ENCODE peak calls at places on chromosomes 11 and 22, in nine cellular contexts. N is IMR-90, Y is esophagus squamous epithelium, E is transverse colon, V is stomach, K is A549, M is testis, X is uterus, F is heart left ventricle. I is an unnamed sample.

GRCh38 chr11:65442952-65443351 is 20.4 kb downstream of the NEAT1 start:
- DNase-seq in N (peak), Y (no peak), E (no peak), V (no peak), K (peak), M (no peak), X (peak), F (no peak), I (peak)

GRCh38 chr11:862028-862703 is 19.5 kb downstream of the TSPAN4 start:
- DNase-seq in N (no peak), Y (no peak), E (peak), V (peak), K (no peak), M (no peak), X (peak), F (peak), I (no peak)

GRCh38 chr11:6602096-6602940 is 1.1 kb downstream of the RRP8 start:
- DNase-seq in N (no peak), Y (no peak), E (no peak), V (no peak), K (no peak), M (no peak), X (peak), F (no peak), I (peak)

GRCh38 chr11:17185938-17186337 is 21.8 kb downstream of the PIK3C2A start:
- DNase-seq in N (no peak), Y (no peak), E (no peak), V (no peak), K (no peak), M (no peak), X (no peak), F (no peak), I (no peak)

GRCh38 chr11:61888590-61888989 is 2.8 kb downstream of the FADS3 start:
- DNase-seq in N (no peak), Y (no peak), E (no peak), V (no peak), K (no peak), M (no peak), X (no peak), F (no peak), I (no peak)

GRCh38 chr11:1101318-1102089 is 26.8 kb downstream of the MUC2 start:
- DNase-seq in N (no peak), Y (no peak), E (no peak), V (no peak), K (no peak), M (no peak), X (no peak), F (no peak), I (no peak)

GRCh38 chr11:1074244-1075221 is at the start of gene MUC2:
- DNase-seq in N (no peak), Y (no peak), E (peak), V (no peak), K (no peak), M (no peak), X (peak), F (no peak), I (no peak)

GRCh38 chr11:83601201-83601992 is 315.2 kb upstream of the CCDC90B start:
- DNase-seq in N (no peak), Y (no peak), E (no peak), V (no peak), K (no peak), M (no peak), X (no peak), F (no peak), I (no peak)

GRCh38 chr11:122139595-122139866 is 23.5 kb upstream of the BLID start:
- DNase-seq in N (peak), Y (no peak), E (no peak), V (no peak), K (peak), M (no peak), X (no peak), F (no peak), I (no peak)

GRCh38 chr22:46742576-46743221 is 4.6 kb upstream of the CERK start:
- DNase-seq in N (no peak), Y (no peak), E (peak), V (no peak), K (peak), M (no peak), X (no peak), F (no peak), I (no peak)

GRCh38 chr22:24119476-24119875 is 61.8 kb upstream of the SUSD2 start:
- DNase-seq in N (no peak), Y (no peak), E (no peak), V (no peak), K (no peak), M (no peak), X (no peak), F (no peak), I (no peak)

GRCh38 chr11:124618863-124619262 is 3.8 kb upstream of the TBRG1 start:
- DNase-seq in N (no peak), Y (no peak), E (no peak), V (no peak), K (no peak), M (no peak), X (no peak), F (no peak), I (no peak)

GRCh38 chr11:3199537-3200295 is 18.9 kb downstream of the MRGPRG start:
- DNase-seq in N (no peak), Y (no peak), E (no peak), V (no peak), K (no peak), M (no peak), X (no peak), F (no peak), I (peak)

GRCh38 chr11:69891421-69892236 is 72.4 kb upstream of the FGF3 start:
- DNase-seq in N (peak), Y (no peak), E (peak), V (peak), K (no peak), M (peak), X (no peak), F (peak), I (no peak)

GRCh38 chr11:77522215-77522614 is 48.3 kb upstream of the PAK1 start:
- DNase-seq in N (peak), Y (no peak), E (no peak), V (no peak), K (no peak), M (no peak), X (no peak), F (no peak), I (no peak)

GRCh38 chr11:96338910-96339703 is 3.9 kb downstream of the MAML2 start:
- DNase-seq in N (peak), Y (no peak), E (peak), V (no peak), K (no peak), M (peak), X (no peak), F (peak), I (peak)

GRCh38 chr11:115941481-115941993 is 437.3 kb upstream of the CADM1 start:
- DNase-seq in N (peak), Y (no peak), E (peak), V (no peak), K (no peak), M (peak), X (peak), F (peak), I (no peak)

GRCh38 chr11:70270877-70271634 is 566 bp downstream of the PPFIA1 start:
- DNase-seq in N (peak), Y (no peak), E (peak), V (peak), K (no peak), M (peak), X (no peak), F (peak), I (peak)

GRCh38 chr11:27022659-27023251 is 17.9 kb upstream of the BBOX1 start:
- DNase-seq in N (no peak), Y (no peak), E (no peak), V (no peak), K (no peak), M (no peak), X (no peak), F (no peak), I (no peak)

GRCh38 chr11:44016129-44016528 is 31.7 kb upstream of the ACCSL start:
- DNase-seq in N (peak), Y (no peak), E (no peak), V (peak), K (peak), M (peak), X (peak), F (peak), I (peak)

GRCh38 chr11:44016546-44017442 is 31.0 kb upstream of the ACCSL start:
- DNase-seq in N (peak), Y (no peak), E (no peak), V (peak), K (no peak), M (no peak), X (peak), F (no peak), I (peak)

GRCh38 chr11:44017443-44018126 is 30.2 kb upstream of the ACCSL start:
- DNase-seq in N (no peak), Y (no peak), E (no peak), V (peak), K (no peak), M (no peak), X (peak), F (no peak), I (peak)

GRCh38 chr11:44015624-44016007 is 32.2 kb upstream of the ACCSL start:
- DNase-seq in N (no peak), Y (no peak), E (no peak), V (no peak), K (no peak), M (no peak), X (no peak), F (no peak), I (no peak)

GRCh38 chr11:44014968-44015623 is 32.7 kb upstream of the ACCSL start:
- DNase-seq in N (peak), Y (no peak), E (no peak), V (no peak), K (no peak), M (no peak), X (peak), F (no peak), I (peak)
- TF ChIP-seq POLR2A in N (no peak), Y (no peak), E (no peak), V (no peak), K (no peak), M (no peak), X (no peak), F (no peak), I (no peak)

DNA sequence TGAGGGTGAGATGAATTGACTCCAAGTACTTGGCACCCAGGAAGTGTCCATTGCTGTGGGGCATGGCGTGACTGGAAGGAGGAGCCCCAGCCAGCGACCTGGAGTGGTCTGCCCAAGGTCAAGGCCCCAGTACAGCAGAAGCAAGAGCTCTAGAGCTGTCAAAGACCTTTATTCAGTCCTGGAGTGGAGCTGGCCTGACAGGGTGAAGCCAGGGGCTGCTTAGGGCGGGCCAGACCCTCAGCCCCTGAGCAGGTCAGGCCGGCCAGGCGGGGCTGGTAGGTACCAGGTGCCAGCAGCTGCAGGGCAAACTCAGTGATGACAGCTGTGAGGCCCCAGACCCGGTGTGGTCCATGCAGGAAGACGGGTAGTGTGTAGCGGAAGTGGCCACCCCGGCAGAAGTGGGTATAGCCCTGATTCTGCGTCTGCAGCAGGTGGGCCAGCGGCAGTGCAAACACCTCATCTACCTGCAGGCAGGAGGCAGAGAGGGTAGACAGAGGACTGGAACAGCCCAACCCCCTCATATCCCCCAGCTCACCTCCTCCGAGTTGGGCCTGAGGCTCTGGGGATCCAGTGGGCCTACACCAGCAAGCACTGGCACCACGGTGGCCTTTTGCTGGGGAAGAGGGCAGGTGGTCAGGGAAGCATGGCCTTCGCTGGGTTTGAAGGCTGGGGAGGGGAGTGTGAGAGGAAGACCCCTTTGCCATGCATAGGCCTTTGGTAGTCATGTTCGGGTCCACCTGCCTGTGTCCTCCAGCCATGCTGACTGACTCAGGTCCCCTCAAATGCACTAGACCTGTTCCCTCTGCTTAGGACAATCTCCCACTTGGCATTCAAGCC is 1.7 kb downstream of the NUDT8 start:
- DNase-seq in N (no peak), Y (no peak), E (no peak), V (no peak), K (no peak), M (no peak), X (no peak), F (no peak), I (no peak)
- H3K4me3 ChIP-seq in N (no peak), Y (no peak), E (no peak), V (no peak), K (no peak), M (no peak), X (no peak), F (no peak), I (no peak)

GRCh38 chr11:113314389-113315301 is at the start of gene TTC12:
- DNase-seq in N (peak), Y (peak), E (peak), V (peak), K (peak), M (peak), X (peak), F (peak), I (peak)
- TF ChIP-seq POLR2A in N (peak), Y (no peak), E (peak), V (no peak), K (peak), M (no peak), X (no peak), F (no peak), I (no peak)

DNA sequence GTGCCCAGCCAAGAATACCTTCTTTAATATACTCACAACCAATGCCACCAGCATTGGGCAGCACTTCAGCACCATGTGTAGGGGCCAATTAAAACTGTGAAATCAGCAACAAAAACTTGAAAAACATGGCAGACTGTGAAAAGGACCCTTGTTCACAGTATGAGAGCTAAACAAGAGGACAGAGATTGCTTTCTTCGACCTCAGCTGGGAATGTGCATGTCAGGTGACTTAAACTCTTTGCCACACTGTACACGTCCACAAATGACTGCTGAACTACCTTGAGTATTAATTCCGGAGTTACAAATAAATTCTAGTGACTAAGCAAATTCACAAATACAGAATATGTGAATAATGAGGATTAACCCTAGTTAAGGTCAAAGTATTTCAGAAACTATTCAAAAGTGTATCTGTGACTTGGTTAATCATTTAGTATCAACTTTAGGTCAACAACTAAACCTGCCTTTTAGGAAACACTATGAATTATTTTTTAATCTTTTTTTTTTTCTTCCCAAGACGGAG is 33.0 kb downstream of the DDX6 start:
- DNase-seq in N (no peak), Y (no peak), E (no peak), V (no peak), K (peak), M (no peak), X (no peak), F (no peak), I (no peak)
- H3K4me3 ChIP-seq in N (no peak), Y (no peak), E (no peak), V (no peak), K (no peak), M (no peak), X (no peak), F (no peak), I (no peak)

GRCh38 chr22:28599693-28600092 is 79.9 kb downstream of the TTC28 start:
- DNase-seq in N (no peak), Y (no peak), E (no peak), V (no peak), K (no peak), M (no peak), X (no peak), F (no peak), I (no peak)

GRCh38 chr22:28594784-28595324 is 84.8 kb downstream of the TTC28 start:
- DNase-seq in N (peak), Y (no peak), E (no peak), V (no peak), K (peak), M (no peak), X (no peak), F (no peak), I (no peak)

GRCh38 chr22:28600546-28601143 is 79.0 kb downstream of the TTC28 start:
- DNase-seq in N (peak), Y (no peak), E (no peak), V (no peak), K (peak), M (no peak), X (no peak), F (no peak), I (no peak)

GRCh38 chr22:28594076-28594783 is 85.4 kb downstream of the TTC28 start:
- DNase-seq in N (no peak), Y (no peak), E (no peak), V (no peak), K (no peak), M (no peak), X (no peak), F (no peak), I (no peak)

GRCh38 chr22:28597665-28598064 is 82.0 kb downstream of the TTC28 start:
- DNase-seq in N (no peak), Y (no peak), E (no peak), V (no peak), K (no peak), M (no peak), X (no peak), F (no peak), I (no peak)
- TF ChIP-seq POLR2A in N (no peak), Y (no peak), E (no peak), V (no peak), K (no peak), M (no peak), X (no peak), F (no peak), I (no peak)

DNA sequence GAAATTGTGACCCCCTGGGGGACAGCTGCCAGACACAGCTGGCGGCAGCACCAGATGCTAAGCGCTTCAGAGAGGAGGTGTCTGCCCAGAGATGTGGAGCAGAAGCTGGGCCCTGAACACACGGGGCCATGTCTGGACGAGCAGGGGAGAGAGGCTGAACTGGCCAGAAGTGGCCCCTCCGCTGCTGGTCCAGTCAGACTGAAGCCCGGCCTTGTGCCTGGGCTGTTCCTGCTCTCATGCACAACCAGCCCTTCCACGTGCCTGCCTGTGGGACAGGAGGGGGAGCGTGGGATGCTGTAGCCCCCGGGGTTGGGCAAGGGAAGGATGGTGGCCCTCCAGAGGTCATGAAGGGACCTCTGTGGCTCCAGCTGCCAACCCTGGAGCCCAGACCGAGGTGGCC is 1.8 kb downstream of the ADM2 start:
- DNase-seq in N (no peak), Y (no peak), E (no peak), V (no peak), K (no peak), M (no peak), X (no peak), F (no peak), I (no peak)
- H3K4me3 ChIP-seq in N (no peak), Y (no peak), E (no peak), V (no peak), K (no peak), M (no peak), X (no peak), F (no peak), I (no peak)

DNA sequence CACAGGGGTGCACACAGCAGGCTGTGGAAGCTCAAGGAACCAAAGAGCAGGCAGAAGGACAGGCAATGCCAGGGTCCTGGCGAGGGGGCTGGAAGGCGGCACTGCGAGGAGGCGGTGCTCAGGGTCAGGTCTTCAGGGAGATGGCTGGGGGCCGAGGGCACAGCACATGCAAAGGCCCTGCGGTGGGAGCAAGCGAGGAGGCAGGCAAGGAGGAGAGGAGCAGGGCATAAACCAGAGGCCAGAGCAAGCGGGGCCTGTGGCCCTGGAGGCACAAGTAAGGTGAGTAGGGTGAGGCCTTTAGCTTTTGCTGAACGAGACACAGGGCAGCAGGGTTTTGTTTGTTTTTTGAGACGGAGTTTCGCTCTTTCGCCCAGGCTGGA is 126.9 kb downstream of the ARHGAP8 start:
- DNase-seq in N (no peak), Y (no peak), E (no peak), V (no peak), K (no peak), M (no peak), X (no peak), F (no peak), I (no peak)
- TF ChIP-seq POLR2A in N (no peak), Y (no peak), E (no peak), V (no peak), K (no peak), M (no peak), X (no peak), F (no peak), I (no peak)

GRCh38 chr22:35544810-35545209 is 4.2 kb downstream of the RASD2 start:
- DNase-seq in N (no peak), Y (no peak), E (no peak), V (no peak), K (no peak), M (no peak), X (no peak), F (no peak), I (no peak)
- H3K4me3 ChIP-seq in N (no peak), Y (no peak), E (no peak), V (no peak), K (no peak), M (no peak), X (no peak), F (no peak), I (no peak)

GRCh38 chr22:38735465-38736256 is 20.1 kb downstream of the SUN2 start:
- DNase-seq in N (no peak), Y (no peak), E (no peak), V (peak), K (no peak), M (no peak), X (no peak), F (no peak), I (no peak)
- TF ChIP-seq POLR2A in N (no peak), Y (no peak), E (no peak), V (no peak), K (no peak), M (no peak), X (no peak), F (no peak), I (no peak)

DNA sequence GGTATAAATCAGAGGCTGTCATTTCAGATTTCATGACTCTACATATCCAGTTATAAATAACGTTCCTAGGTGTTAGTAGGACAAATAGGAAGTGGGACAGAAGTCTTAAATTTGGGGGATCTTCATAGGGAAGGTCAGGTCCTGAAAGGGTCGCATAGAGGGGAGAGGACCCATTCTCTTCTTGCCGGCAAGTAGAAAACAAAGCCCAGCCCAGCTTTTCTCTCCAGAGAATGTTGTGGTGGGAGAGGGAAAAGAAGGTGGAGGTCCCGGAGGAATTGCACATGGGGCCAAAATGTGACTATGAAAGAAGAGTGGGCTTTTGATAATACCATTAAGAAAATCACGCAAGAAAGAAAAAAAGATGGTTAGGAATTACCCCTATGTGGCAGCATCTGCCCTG is 976 bp upstream of the NELL1 start:
- DNase-seq in N (no peak), Y (no peak), E (no peak), V (no peak), K (no peak), M (no peak), X (no peak), F (no peak), I (no peak)
- H3K4me3 ChIP-seq in N (no peak), Y (no peak), E (no peak), V (no peak), K (no peak), M (peak), X (no peak), F (no peak), I (no peak)